ENCODE peak calls at places on chromosomes 4 and X, in five cellular contexts. X, B, I, S and D are unnamed samples.

GRCh38 chrX:40297949-40298539 is 200.3 kb upstream of the BCOR start:
- DNase-seq in I (no peak), B (no peak), X (no peak), S (no peak), D (no peak)

GRCh38 chrX:40047485-40047884 is 50.3 kb downstream of the BCOR start:
- DNase-seq in X (no peak), I (no peak), S (no peak), B (no peak), D (no peak)

GRCh38 chrX:56798866-56799864 is 70.1 kb downstream of the NBDY start:
- DNase-seq in X (no peak), B (no peak), S (peak; percentile 62), I (no peak), D (no peak)

GRCh38 chrX:1903380-1903935 is 288.6 kb downstream of the ASMT start:
- DNase-seq in S (no peak), I (no peak), X (no peak), B (no peak), D (no peak)

GRCh38 chr4:113256946-113257345 is 207.5 kb downstream of the ANK2 start:
- DNase-seq in B (peak; percentile 92), X (no peak), I (no peak), S (no peak), D (no peak)

GRCh38 chrX:146224442-146224841 is 406.8 kb downstream of the SLITRK2 start:
- DNase-seq in X (no peak), S (no peak), I (no peak), B (no peak), D (no peak)

GRCh38 chr4:119733431-119733830 is 104.8 kb upstream of the PDE5A start:
- DNase-seq in S (no peak), X (no peak), I (no peak), B (peak; percentile 43), D (peak; percentile 67)

GRCh38 chr4:124631760-124632159 is 80.8 kb downstream of the ANKRD50 start:
- DNase-seq in B (peak; percentile 94), S (no peak), I (no peak), X (peak; percentile 13), D (peak; percentile 96)

GRCh38 chrX:131728295-131729145 is 184.6 kb downstream of the OR13H1 start:
- DNase-seq in S (peak; percentile 81), I (no peak), B (no peak), X (no peak), D (no peak)

GRCh38 chrX:56745019-56745418 is 16.0 kb downstream of the NBDY start:
- DNase-seq in I (no peak), B (peak; percentile 71), X (no peak), S (no peak), D (peak; percentile 81)

GRCh38 chr4:111718763-111719537 is 426.3 kb upstream of the FAM241A start:
- DNase-seq in B (no peak), X (no peak), I (no peak), S (no peak), D (no peak)

GRCh38 chr4:33802578-33802977 is 2441.7 kb downstream of the ARAP2 start:
- DNase-seq in I (no peak), B (no peak), S (no peak), X (no peak), D (no peak)
- TF ChIP-seq CTCF in I (no peak), B (no peak), S (no peak), X (no peak), D (no peak)

GRCh38 chr4:169293343-169294176 is 22.8 kb upstream of the SH3RF1 start:
- DNase-seq in B (no peak), I (no peak), X (peak; percentile 74), S (no peak), D (no peak)
- H3K4me3 ChIP-seq in B (no peak overlapping the region), I (no peak overlapping the region), X (no peak overlapping the region), S (no peak overlapping the region), D (no peak overlapping the region)

DNA sequence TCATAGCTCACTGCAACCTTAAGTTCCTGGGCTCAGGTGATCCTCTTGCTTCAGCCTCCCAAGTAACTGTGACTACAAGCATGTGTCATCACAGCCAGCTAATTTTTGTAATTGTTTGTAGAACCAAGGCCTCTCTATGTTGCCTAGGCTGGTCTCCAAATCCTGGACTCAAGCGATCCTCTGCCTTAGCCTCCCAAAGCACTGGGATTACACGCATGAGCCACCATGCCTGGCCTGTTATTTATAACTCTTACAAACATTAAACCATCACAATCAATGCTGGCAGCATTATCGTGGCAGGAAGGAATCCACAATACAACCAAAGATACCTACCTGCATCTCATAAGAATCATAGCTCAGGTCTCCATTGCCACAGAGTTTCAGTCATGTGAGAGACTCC is 48.4 kb downstream of the SMIM31 start:
- DNase-seq in I (no peak), S (no peak), B (no peak), X (no peak), D (no peak)
- TF ChIP-seq CTCF in I (no peak), S (no peak), B (no peak), X (no peak), D (no peak)

GRCh38 chrX:19683817-19684216 is 168.5 kb upstream of the MAP3K15 start:
- DNase-seq in S (no peak), B (no peak), I (no peak), X (no peak), D (no peak)
- H3K4me3 ChIP-seq in S (no peak overlapping the region), B (no peak overlapping the region), I (no peak overlapping the region), X (no peak overlapping the region), D (no peak overlapping the region)

GRCh38 chr4:7002336-7002735 is 40.8 kb upstream of the TADA2B start:
- DNase-seq in S (no peak), X (no peak), B (no peak), I (no peak), D (no peak)

GRCh38 chr4:7001271-7001670 is 41.9 kb upstream of the TADA2B start:
- DNase-seq in B (no peak), I (no peak), S (no peak), X (no peak), D (no peak)

GRCh38 chr4:7003879-7004240 is 39.3 kb upstream of the TADA2B start:
- DNase-seq in B (no peak), X (no peak), I (no peak), S (no peak), D (no peak)

GRCh38 chr4:7004331-7004730 is 38.8 kb upstream of the TADA2B start:
- DNase-seq in X (no peak), S (no peak), B (peak; percentile 51), I (no peak), D (no peak)

GRCh38 chr4:7003176-7003878 is 39.8 kb upstream of the TADA2B start:
- DNase-seq in X (no peak), I (no peak), B (no peak), S (no peak), D (no peak)
- TF ChIP-seq CTCF in X (no peak), I (no peak), B (no peak), S (no peak), D (no peak)

DNA sequence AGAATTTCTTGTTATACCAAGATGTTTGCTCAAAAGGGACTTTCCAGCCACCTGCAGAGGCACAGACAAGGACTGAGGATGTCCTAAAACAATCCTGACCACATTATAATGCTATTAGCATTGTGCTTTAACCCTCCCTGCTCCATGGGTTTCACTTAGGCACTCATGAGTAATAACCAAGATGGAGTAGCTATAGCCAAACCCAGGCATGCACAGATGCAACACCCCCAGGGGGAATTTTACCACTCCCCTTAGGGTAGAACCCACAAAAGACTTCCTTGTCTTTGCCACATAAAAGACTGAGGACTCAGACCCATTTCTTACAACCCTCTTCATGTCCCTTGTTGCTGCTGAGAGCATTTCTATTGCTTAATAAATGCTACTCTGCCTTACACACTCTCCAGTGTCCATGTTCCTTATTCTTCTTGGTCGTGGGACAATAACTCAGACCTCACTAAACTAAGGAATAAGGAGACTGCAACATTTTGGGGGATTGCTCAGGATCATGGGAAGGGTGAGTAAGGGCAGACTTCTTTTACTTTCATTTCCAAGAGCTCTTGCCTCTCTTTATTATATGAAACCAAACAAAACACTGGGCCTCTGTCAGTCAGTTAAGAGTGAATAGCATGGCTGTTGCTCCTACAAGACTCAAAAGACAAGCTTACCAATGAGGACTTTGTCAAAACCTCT is 103.5 kb downstream of the TECRL start:
- DNase-seq in B (no peak), S (no peak), X (no peak), I (no peak), D (no peak)
- H3K4me3 ChIP-seq in B (no peak overlapping the region), S (no peak overlapping the region), X (no peak overlapping the region), I (no peak overlapping the region), D (no peak overlapping the region)